ENCODE peak calls at places on chromosomes 3 and 15, in nine cellular contexts. Q is lower leg skin, J is left lung, U is heart left ventricle, N is left ventricle myocardium inferior, Z is endothelial cell, M is mucosa of descending colon, H is GM10248, A is activated B cell treated with CpG ODN at 0.5 μM for 24 hours. Y is an unnamed sample.
A peak's percentile ranks its signal among the peaks of the same experiment; 100 is the strongest.

GRCh38 chr15:82950746-82951370 is 1.7 kb downstream of the HOMER2 start:
- DNase-seq in J (no peak), H (peak; percentile 59), Z (no peak), N (no peak), A (no peak), U (no peak), M (no peak), Q (no peak), Y (peak; percentile 73)

GRCh38 chr15:77178421-77178820 is 107.5 kb upstream of the TSPAN3 start:
- DNase-seq in H (no peak), N (no peak), Z (no peak), M (no peak), Q (no peak), U (no peak), J (no peak), A (no peak), Y (no peak)

GRCh38 chr3:160704006-160704405 is 27.0 kb downstream of the ARL14 start:
- DNase-seq in M (no peak), N (no peak), A (no peak), J (no peak), Q (no peak), U (no peak), H (no peak), Z (no peak), Y (no peak)

GRCh38 chr3:163019260-163019659 is 1522.7 kb downstream of the OTOL1 start:
- DNase-seq in Q (no peak), H (no peak), A (no peak), N (no peak), Z (no peak), J (no peak), M (no peak), U (no peak), Y (no peak)

GRCh38 chr3:140832883-140833282 is 108.8 kb upstream of the SLC25A36 start:
- DNase-seq in M (no peak), U (no peak), Z (no peak), H (peak; percentile 43), Q (no peak), N (no peak), A (no peak), J (no peak), Y (peak; percentile 25)

GRCh38 chr3:152197937-152198336 is 70.8 kb upstream of the MBNL1 start:
- DNase-seq in N (no peak), Q (no peak), H (no peak), J (no peak), A (no peak), U (no peak), Z (no peak), M (no peak), Y (no peak)

GRCh38 chr3:33006571-33007286 is 55.3 kb downstream of the CCR4 start:
- DNase-seq in J (no peak), M (no peak), U (no peak), Q (no peak), Z (no peak), N (no peak), H (no peak), A (no peak), Y (no peak)

GRCh38 chr3:192038726-192039125 is 577.8 kb downstream of the PYDC2 start:
- DNase-seq in A (no peak), U (no peak), J (no peak), M (no peak), Z (no peak), Q (no peak), N (no peak), H (no peak), Y (no peak)

GRCh38 chr15:51865291-51865690 is 35.8 kb downstream of the TMOD3 start:
- DNase-seq in H (no peak), Z (no peak), M (no peak), U (no peak), N (no peak), J (no peak), A (no peak), Q (no peak), Y (no peak)

GRCh38 chr3:123290107-123290930 is 88.6 kb downstream of the SEC22A start:
- DNase-seq in N (no peak), M (no peak), Q (peak; percentile 59), U (peak; percentile 32), A (no peak), J (no peak), H (no peak), Z (no peak), Y (no peak)

GRCh38 chr3:17730318-17730967 is 12.0 kb downstream of the TBC1D5 start:
- DNase-seq in U (peak; percentile 40), J (peak; percentile 55), M (peak; percentile 59), Z (no peak), A (no peak), Q (no peak), H (no peak), N (peak; percentile 27), Y (no peak)

GRCh38 chr3:29370451-29371420 is 89.9 kb downstream of the RBMS3 start:
- DNase-seq in M (no peak), H (no peak), Q (no peak), A (no peak), J (no peak), Z (no peak), U (no peak), N (no peak), Y (no peak)

GRCh38 chr3:56990295-56991015 is 70.0 kb upstream of the SPATA12 start:
- DNase-seq in Z (no peak), J (no peak), M (peak; percentile 37), U (no peak), Q (no peak), H (no peak), A (no peak), N (no peak), Y (no peak)

GRCh38 chr3:73352841-73353493 is 271.8 kb downstream of the PDZRN3 start:
- DNase-seq in U (no peak), Z (no peak), N (no peak), J (no peak), M (no peak), H (no peak), A (no peak), Q (no peak), Y (no peak)

GRCh38 chr15:59457103-59457502 is 19.1 kb downstream of the FAM81A start:
- DNase-seq in Z (no peak), M (no peak), Q (no peak), A (no peak), H (no peak), U (no peak), N (no peak), J (no peak), Y (no peak)

GRCh38 chr3:100957407-100958100 is 35.7 kb downstream of the ABI3BP start:
- DNase-seq in H (no peak), J (no peak), A (no peak), U (no peak), M (no peak), Q (no peak), Z (no peak), N (no peak), Y (no peak)

GRCh38 chr3:183132409-183132808 is 30.1 kb downstream of the LAMP3 start:
- DNase-seq in M (no peak), J (no peak), U (no peak), H (no peak), Q (peak; percentile 40), A (no peak), Z (no peak), N (no peak), Y (no peak)

GRCh38 chr3:42815826-42816225 is 6.6 kb downstream of the ACKR2 start:
- DNase-seq in J (no peak), M (no peak), N (no peak), H (no peak), U (no peak), A (no peak), Z (no peak), Q (no peak), Y (no peak)

GRCh38 chr3:42820746-42821051 is 11.5 kb downstream of the ACKR2 start:
- DNase-seq in Z (no peak), U (no peak), H (no peak), Q (no peak), J (no peak), A (no peak), M (peak; percentile 40), N (no peak), Y (no peak)

GRCh38 chr3:42822828-42823227 is 13.6 kb downstream of the ACKR2 start:
- DNase-seq in Z (no peak), A (no peak), U (no peak), J (no peak), H (no peak), N (no peak), Q (no peak), M (no peak), Y (no peak)

GRCh38 chr3:42823351-42823750 is 14.1 kb downstream of the ACKR2 start:
- DNase-seq in Z (no peak), H (no peak), J (no peak), U (no peak), A (no peak), M (no peak), Q (no peak), N (no peak), Y (no peak)

DNA sequence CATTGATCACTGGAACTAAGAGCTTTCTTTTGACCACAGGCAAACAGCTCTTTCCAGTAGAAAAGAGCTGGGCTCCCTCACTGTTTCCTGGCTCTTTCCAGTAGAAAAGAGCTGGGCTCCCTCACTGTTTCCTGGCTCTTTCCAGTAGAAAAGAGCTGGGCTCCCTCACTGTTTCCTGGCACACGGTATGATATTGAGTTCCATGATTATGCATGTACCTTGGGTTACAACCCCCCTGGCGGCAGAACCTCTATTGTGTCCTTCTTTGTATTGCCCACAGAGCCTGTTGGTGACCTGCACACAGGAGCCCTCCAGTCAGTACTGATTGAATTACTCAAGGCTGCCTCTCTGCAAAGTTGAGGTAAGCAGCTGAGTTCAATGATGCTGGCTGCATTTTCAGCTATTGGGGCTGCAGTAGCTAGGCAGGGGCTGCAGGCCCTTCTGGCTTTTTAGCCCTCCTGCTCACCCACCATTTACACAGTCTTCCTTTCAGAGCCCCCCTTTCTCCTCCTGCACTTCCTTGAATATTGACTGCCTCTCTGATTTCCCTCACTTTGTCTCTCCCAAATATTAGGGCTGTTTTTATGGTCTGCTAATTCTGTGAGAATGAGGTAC is 10.2 kb downstream of the ACKR2 start:
- DNase-seq in Q (no peak), H (no peak), U (no peak), M (peak; percentile 77), J (no peak), N (no peak), A (no peak), Z (peak; percentile 48), Y (no peak)
- TF ChIP-seq CTCF in Q (no peak), H (no peak), U (no peak), M (no peak), J (no peak), N (no peak), A (no peak), Z (peak; percentile 15), Y (no peak)

GRCh38 chr15:91946914-91947313 is 93.4 kb downstream of the SLCO3A1 start:
- DNase-seq in Q (no peak), U (peak; percentile 62), H (no peak), N (no peak), Z (peak; percentile 27), J (no peak), M (no peak), A (no peak), Y (no peak)
- TF ChIP-seq CTCF in Q (no peak), U (peak; percentile 57), H (no peak), N (peak; percentile 60), Z (no peak), J (no peak), M (no peak), A (no peak), Y (no peak)

GRCh38 chr15:40282144-40282869 is 557 bp downstream of the ANKRD63 start:
- DNase-seq in J (no peak), Q (no peak), N (peak; percentile 44), M (peak; percentile 51), H (peak; percentile 71), U (peak; percentile 37), A (peak; percentile 67), Z (peak; percentile 51), Y (peak; percentile 87)
- TF ChIP-seq CTCF in J (peak; percentile 31), Q (no peak), N (peak; percentile 55), M (peak; percentile 29), H (peak; percentile 72), U (peak; percentile 49), A (no peak), Z (no peak), Y (peak; percentile 39)

GRCh38 chr3:168705412-168705811 is 609.7 kb upstream of the GOLIM4 start:
- DNase-seq in H (no peak), A (no peak), U (no peak), Q (no peak), J (no peak), N (no peak), M (no peak), Z (no peak), Y (no peak)
- TF ChIP-seq CTCF in H (no peak), A (no peak), U (no peak), Q (no peak), J (no peak), N (no peak), M (no peak), Z (no peak), Y (no peak)